ENCODE peak calls at places on chromosome 22, in eight cellular contexts. C is right lobe of liver, T is testis, J is H1, X is IMR-90, G is prostate gland, D is A549, Q is GM12878. I is an unnamed sample.

GRCh38 chr22:41478891-41479521 is 10.1 kb downstream of the ACO2 start:
- DNase-seq in C (peak; percentile 49), T (no peak), J (no peak), X (peak; percentile 59), G (no peak), D (no peak), Q (peak; percentile 61), I (no peak)

GRCh38 chr22:49284389-49284788 is 543.3 kb downstream of the BRD1 start:
- DNase-seq in C (no peak), T (no peak), J (no peak), X (no peak), G (no peak), D (no peak), Q (no peak), I (no peak)

GRCh38 chr22:22395230-22395629 is 113.3 kb downstream of the ZNF280B start:
- DNase-seq in C (no peak), T (no peak), J (no peak), X (no peak), G (no peak), D (no peak), Q (no peak), I (peak; percentile 69)

GRCh38 chr22:17115311-17115710 is 5.8 kb downstream of the TMEM121B start:
- DNase-seq in C (no peak), T (no peak), J (no peak), X (no peak), G (no peak), D (no peak), Q (no peak), I (no peak)

GRCh38 chr22:30636226-30637077 is 871 bp downstream of the SLC35E4 start:
- DNase-seq in C (peak; percentile 35), T (no peak), J (no peak), X (no peak), G (peak; percentile 7), D (no peak), Q (no peak), I (peak; percentile 56)

GRCh38 chr22:20559174-20559760 is 51.9 kb downstream of the MED15 start:
- DNase-seq in C (no peak), T (no peak), J (no peak), X (no peak), G (no peak), D (no peak), Q (no peak), I (no peak)

GRCh38 chr22:46983046-46983445 is 220.6 kb downstream of the TBC1D22A start:
- DNase-seq in C (no peak), T (no peak), J (no peak), X (no peak), G (no peak), D (no peak), Q (no peak), I (no peak)

GRCh38 chr22:46734830-46735453 is 3.1 kb downstream of the CERK start:
- DNase-seq in C (peak; percentile 60), T (no peak), J (no peak), X (no peak), G (no peak), D (no peak), Q (peak; percentile 56), I (peak; percentile 91)

GRCh38 chr22:41951898-41952474 is at the start of gene SMIM45:
- DNase-seq in C (no peak), T (peak; percentile 43), J (no peak), X (no peak), G (no peak), D (no peak), Q (no peak), I (no peak)

GRCh38 chr22:40418366-40419201 is 48.2 kb downstream of the SGSM3 start:
- DNase-seq in C (no peak), T (no peak), J (no peak), X (peak; percentile 56), G (no peak), D (no peak), Q (no peak), I (no peak)

GRCh38 chr22:44333847-44334635 is 21.3 kb upstream of the SHISAL1 start:
- DNase-seq in C (no peak), T (no peak), J (no peak), X (no peak), G (no peak), D (no peak), Q (no peak), I (no peak)

GRCh38 chr22:44337658-44338004 is 24.9 kb upstream of the SHISAL1 start:
- DNase-seq in C (no peak), T (peak; percentile 37), J (no peak), X (peak; percentile 75), G (no peak), D (peak; percentile 38), Q (no peak), I (no peak)

GRCh38 chr22:44336962-44337657 is 24.4 kb upstream of the SHISAL1 start:
- DNase-seq in C (no peak), T (no peak), J (no peak), X (no peak), G (no peak), D (no peak), Q (no peak), I (no peak)

GRCh38 chr22:44335066-44335839 is 22.5 kb upstream of the SHISAL1 start:
- DNase-seq in C (no peak), T (no peak), J (no peak), X (no peak), G (no peak), D (no peak), Q (no peak), I (no peak)

GRCh38 chr22:44335903-44336803 is 23.4 kb upstream of the SHISAL1 start:
- DNase-seq in C (no peak), T (no peak), J (no peak), X (no peak), G (no peak), D (no peak), Q (no peak), I (no peak)
- TF ChIP-seq CTCF in C (no peak), T (no peak), J (peak; percentile 25), X (no peak), G (no peak), D (no peak), Q (no peak), I (no peak)

GRCh38 chr22:45291931-45292290 is 7.2 kb downstream of the UPK3A start:
- DNase-seq in C (no peak), T (no peak), J (no peak), X (no peak), G (no peak), D (no peak), Q (no peak), I (no peak)

GRCh38 chr22:45294030-45294429 is 9.3 kb downstream of the UPK3A start:
- DNase-seq in C (no peak), T (no peak), J (no peak), X (no peak), G (no peak), D (no peak), Q (no peak), I (no peak)

GRCh38 chr22:45290410-45290936 is 5.7 kb downstream of the UPK3A start:
- DNase-seq in C (no peak), T (no peak), J (no peak), X (peak; percentile 83), G (peak; percentile 54), D (no peak), Q (no peak), I (peak; percentile 74)

GRCh38 chr22:45291061-45291930 is 6.5 kb downstream of the UPK3A start:
- DNase-seq in C (no peak), T (no peak), J (no peak), X (no peak), G (no peak), D (no peak), Q (no peak), I (no peak)

GRCh38 chr22:45292675-45293402 is 8.1 kb downstream of the UPK3A start:
- DNase-seq in C (no peak), T (no peak), J (no peak), X (no peak), G (no peak), D (no peak), Q (no peak), I (no peak)
- H3K4me1 ChIP-seq in C (no peaks in the 10 kb centered on the region), T (no peaks in the 10 kb centered on the region), J (peaks cover 9% of the 10 kb centered on the region), X (peaks cover 8% of the 10 kb centered on the region), G (no peaks in the 10 kb centered on the region), D (no peaks in the 10 kb centered on the region), Q (peaks cover 30% of the 10 kb centered on the region), I (no peaks in the 10 kb centered on the region)

DNA sequence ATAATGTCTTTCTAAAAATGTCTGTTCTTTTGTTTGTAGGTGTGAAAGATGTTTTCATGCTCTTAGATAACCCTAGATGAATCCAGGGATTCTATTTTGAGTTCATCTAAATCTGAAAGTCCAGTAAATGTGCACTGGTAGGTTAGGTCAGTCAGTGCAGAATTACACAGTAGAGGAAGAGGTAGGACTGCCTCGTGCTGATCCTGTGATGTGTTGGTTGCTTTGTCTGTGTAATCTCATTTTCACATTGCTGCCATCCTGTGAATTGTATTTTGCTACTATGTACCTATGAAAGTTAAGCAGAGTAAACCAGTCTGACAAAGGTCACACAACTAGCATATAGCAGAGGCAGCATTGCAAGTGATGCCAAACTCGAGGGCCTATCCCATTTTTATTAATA is 36.5 kb downstream of the ATXN10 start:
- DNase-seq in C (no peak), T (no peak), J (no peak), X (no peak), G (no peak), D (no peak), Q (no peak), I (no peak)
- TF ChIP-seq POLR2A in C (no peak), T (no peak), J (no peak), X (no peak), G (no peak), D (no peak), Q (no peak), I (no peak)

GRCh38 chr22:43272301-43272700 is 70.9 kb downstream of the SCUBE1 start:
- DNase-seq in C (no peak), T (peak; percentile 31), J (no peak), X (peak; percentile 18), G (no peak), D (no peak), Q (no peak), I (no peak)

GRCh38 chr22:43274595-43275240 is 68.5 kb downstream of the SCUBE1 start:
- DNase-seq in C (no peak), T (no peak), J (no peak), X (no peak), G (no peak), D (no peak), Q (no peak), I (no peak)

GRCh38 chr22:43275545-43275981 is 67.6 kb downstream of the SCUBE1 start:
- DNase-seq in C (no peak), T (no peak), J (no peak), X (peak; percentile 60), G (no peak), D (no peak), Q (no peak), I (no peak)

GRCh38 chr22:43272869-43273318 is 70.3 kb downstream of the SCUBE1 start:
- DNase-seq in C (peak; percentile 48), T (peak; percentile 86), J (no peak), X (no peak), G (no peak), D (no peak), Q (no peak), I (no peak)

GRCh38 chr22:43273902-43274484 is 69.2 kb downstream of the SCUBE1 start:
- DNase-seq in C (no peak), T (peak; percentile 67), J (peak; percentile 41), X (peak; percentile 46), G (peak; percentile 40), D (peak; percentile 69), Q (peak; percentile 13), I (peak; percentile 62)
- TF ChIP-seq CTCF in C (peak; percentile 81), T (peak; percentile 78), J (peak; percentile 86), X (peak; percentile 72), G (peak; percentile 36), D (peak; percentile 60), Q (peak; percentile 81), I (no peak)